ENCODE peak calls at places on chromosomes 2 and 18, in five cellular contexts. B is GM23338; G is coronary artery; J is CD4-positive, CD25-positive, alpha-beta regulatory T cell; P is neuronal stem cell. I is an unnamed sample.

GRCh38 chr2:172204762-172205161 is 102.1 kb upstream of the DLX2 start:
- DNase-seq in J (no peak), G (no peak), B (no peak), P (no peak), I (no peak)

GRCh38 chr2:47174731-47175361 is 19.7 kb upstream of the STPG4 start:
- DNase-seq in P (no peak), G (no peak), J (peak; percentile 31), B (peak; percentile 45), I (no peak)

GRCh38 chr2:120769787-120770120 is 34.1 kb downstream of the GLI2 start:
- DNase-seq in G (no peak), J (no peak), P (no peak), B (no peak), I (no peak)

GRCh38 chr2:174878537-174879147 is 114.4 kb upstream of the CHRNA1 start:
- DNase-seq in J (no peak), P (no peak), G (no peak), B (no peak), I (no peak)

GRCh38 chr2:218370410-218371063 is 11.5 kb upstream of the SLC11A1 start:
- DNase-seq in J (no peak), G (peak; percentile 81), P (no peak), B (no peak), I (no peak)

GRCh38 chr2:109173311-109174171 is 44.5 kb downstream of the SH3RF3 start:
- DNase-seq in J (no peak), B (peak; percentile 33), P (peak; percentile 17), G (peak; percentile 96), I (peak; percentile 70)

GRCh38 chr2:53842891-53843290 is 16.9 kb downstream of the GPR75 start:
- DNase-seq in B (no peak), J (no peak), G (no peak), P (no peak), I (no peak)

GRCh38 chr2:96987264-96987909 is 1.0 kb upstream of the FAM178B start:
- DNase-seq in G (no peak), P (no peak), B (no peak), J (no peak), I (no peak)

GRCh38 chr2:233162770-233163169 is 88.7 kb upstream of the ATG16L1 start:
- DNase-seq in B (no peak), P (no peak), G (no peak), J (no peak), I (no peak)

GRCh38 chr2:3470166-3470651 is 49.1 kb downstream of the ADI1 start:
- DNase-seq in P (no peak), J (no peak), G (peak; percentile 96), B (no peak), I (peak; percentile 57)

GRCh38 chr2:191724015-191724414 is 46.1 kb downstream of the NABP1 start:
- DNase-seq in J (no peak), P (no peak), G (no peak), B (no peak), I (no peak)

GRCh38 chr2:46232860-46233259 is 64.3 kb upstream of the EPAS1 start:
- DNase-seq in J (no peak), B (no peak), P (no peak), G (no peak), I (no peak)

GRCh38 chr2:213069531-213069930 is 81.9 kb downstream of the IKZF2 start:
- DNase-seq in B (no peak), P (no peak), G (no peak), J (no peak), I (no peak)

GRCh38 chr2:13745324-13745723 is 887.2 kb upstream of the LRATD1 start:
- DNase-seq in G (no peak), J (no peak), P (no peak), B (peak; percentile 77), I (no peak)

GRCh38 chr18:11587846-11588245 is 21.6 kb upstream of the SLC35G4 start:
- DNase-seq in J (no peak), G (no peak), B (no peak), P (no peak), I (no peak)

GRCh38 chr2:142872900-142873724 is 4.4 kb upstream of the KYNU start:
- DNase-seq in B (no peak), J (no peak), G (no peak), P (no peak), I (no peak)

GRCh38 chr2:54459037-54459441 is 2.9 kb downstream of the SPTBN1 start:
- DNase-seq in J (no peak), P (no peak), G (no peak), B (no peak), I (no peak)

GRCh38 chr18:21315741-21316187 is 73.7 kb downstream of the GREB1L start:
- DNase-seq in B (peak; percentile 78), G (no peak), J (no peak), P (no peak), I (no peak)

GRCh38 chr18:59671533-59671932 is 25.7 kb downstream of the CCBE1 start:
- DNase-seq in J (no peak), P (no peak), B (no peak), G (no peak), I (no peak)

GRCh38 chr2:241217320-241218031 is 29.0 kb downstream of the ANO7 start:
- DNase-seq in J (peak; percentile 30), G (peak; percentile 81), P (peak; percentile 71), B (peak; percentile 85), I (peak; percentile 13)

GRCh38 chr2:231701456-231702373 is 6.6 kb upstream of the PTMA start:
- DNase-seq in J (no peak), B (no peak), P (no peak), G (no peak), I (no peak)

GRCh38 chr2:188243381-188243780 is 48.3 kb upstream of the GULP1 start:
- DNase-seq in G (no peak), J (no peak), P (no peak), B (no peak), I (no peak)

GRCh38 chr2:174344716-174345472 is 10.1 kb downstream of the SP9 start:
- DNase-seq in G (no peak), B (peak; percentile 75), P (peak; percentile 54), J (no peak), I (no peak)

GRCh38 chr2:42931147-42931817 is 138.9 kb upstream of the HAAO start:
- DNase-seq in B (peak; percentile 80), P (no peak), J (no peak), G (no peak), I (no peak)

GRCh38 chr2:232349946-232350635 is 28.5 kb upstream of the ALPP start:
- DNase-seq in B (no peak), J (no peak), P (no peak), G (no peak), I (no peak)

GRCh38 chr2:59910176-59910575 is 643.3 kb downstream of the BCL11A start:
- DNase-seq in B (no peak), J (no peak), P (no peak), G (no peak), I (no peak)

GRCh38 chr2:230953843-230954242 is 28.8 kb upstream of the GPR55 start:
- DNase-seq in J (no peak), P (no peak), G (no peak), B (no peak), I (no peak)

GRCh38 chr18:38427234-38427633 is 861.6 kb upstream of the CELF4 start:
- DNase-seq in G (no peak), J (no peak), B (no peak), P (no peak), I (no peak)

GRCh38 chr2:100520224-100520623 is 42.6 kb upstream of the PDCL3 start:
- DNase-seq in B (no peak), G (no peak), P (no peak), J (no peak), I (no peak)

GRCh38 chr2:10311736-10312135 is 9.0 kb downstream of the HPCAL1 start:
- DNase-seq in J (no peak), G (no peak), B (no peak), P (no peak), I (no peak)

GRCh38 chr2:131152065-131152464 is 46.9 kb downstream of the PLEKHB2 start:
- DNase-seq in P (no peak), J (no peak), G (no peak), B (peak; percentile 42), I (no peak)

GRCh38 chr2:189819297-189819704 is 35.1 kb downstream of the PMS1 start:
- DNase-seq in J (no peak), B (no peak), G (no peak), P (no peak), I (no peak)

GRCh38 chr2:130972410-130972809 is 120.8 kb downstream of the FAM168B start:
- DNase-seq in J (no peak), G (no peak), P (no peak), B (no peak), I (no peak)

GRCh38 chr2:64228923-64229322 is 84.7 kb upstream of the PELI1 start:
- DNase-seq in J (no peak), P (no peak), G (no peak), B (no peak), I (no peak)
- H3K4me3 ChIP-seq in J (peak overlapping the region; percentile 87), P (peak overlapping the region; percentile 36), G (peak overlapping the region; percentile 70), B (peak overlapping the region; percentile 45), I (peak overlapping the region; percentile 74)

DNA sequence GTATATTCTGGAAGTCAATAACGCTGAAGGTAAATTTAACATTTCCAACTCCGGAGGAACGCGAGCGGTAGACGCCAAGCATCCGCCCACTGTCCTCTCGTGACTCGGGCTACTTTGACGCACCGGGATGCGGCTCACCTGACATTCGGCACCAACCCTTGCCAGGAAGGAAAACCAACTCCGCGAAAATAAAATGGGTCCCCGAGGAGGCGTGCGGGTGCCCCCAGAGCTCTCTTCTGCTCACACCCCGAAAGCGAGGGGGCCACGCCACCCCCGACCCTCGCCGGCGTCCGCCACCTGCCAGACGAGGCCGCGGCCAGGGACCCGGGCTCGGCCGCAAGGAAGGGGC is 661 bp downstream of the ITSN2 start:
- DNase-seq in G (no peak), P (no peak), B (peak; percentile 52), J (peak; percentile 47), I (no peak)
- H3K27ac ChIP-seq in G (peak overlapping the region; percentile 99), P (no peak overlapping the region), B (no peak overlapping the region), J (peak overlapping the region; percentile 90), I (peak overlapping the region; percentile 97)

DNA sequence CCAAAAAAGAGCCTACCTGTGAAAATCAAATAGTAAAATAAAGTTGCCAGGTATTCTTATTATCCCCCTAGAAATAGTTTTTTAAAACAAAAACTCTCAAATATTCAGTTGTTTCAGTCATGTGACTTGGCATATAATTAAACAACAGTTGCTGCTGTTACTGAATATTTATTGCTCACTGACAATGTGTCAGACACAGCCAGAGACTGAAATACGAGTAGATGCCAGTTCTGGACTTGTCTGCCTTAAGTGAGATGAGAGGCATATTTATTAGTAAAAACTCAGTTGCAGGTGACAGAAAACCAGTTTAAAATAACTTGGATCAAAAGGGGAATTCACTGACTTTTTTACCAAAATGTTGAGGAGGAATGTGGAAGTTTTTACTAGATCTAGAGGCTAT is 106.0 kb upstream of the RAB12 start:
- DNase-seq in B (no peak), P (no peak), G (no peak), J (no peak), I (no peak)
- H3K4me3 ChIP-seq in B (no peak overlapping the region), P (no peak overlapping the region), G (no peak overlapping the region), J (no peak overlapping the region), I (no peak overlapping the region)

GRCh38 chr2:16628316-16628715 is 37.3 kb downstream of the CYRIA start:
- DNase-seq in P (no peak), B (no peak), G (no peak), J (no peak), I (no peak)

GRCh38 chr2:16632615-16633014 is 33.0 kb downstream of the CYRIA start:
- DNase-seq in G (no peak), P (peak; percentile 15), B (peak; percentile 9), J (no peak), I (no peak)

GRCh38 chr2:16629770-16630169 is 35.9 kb downstream of the CYRIA start:
- DNase-seq in G (no peak), P (no peak), B (no peak), J (no peak), I (no peak)

GRCh38 chr2:16629044-16629443 is 36.6 kb downstream of the CYRIA start:
- DNase-seq in G (no peak), B (no peak), J (no peak), P (no peak), I (no peak)

GRCh38 chr2:16630463-16630862 is 35.2 kb downstream of the CYRIA start:
- DNase-seq in J (no peak), B (no peak), G (no peak), P (no peak), I (no peak)
- H3K27ac ChIP-seq in J (no peak overlapping the region), B (no peak overlapping the region), G (no peak overlapping the region), P (no peak overlapping the region), I (no peak overlapping the region)

I was measured in thoracic aorta.